ENCODE peak calls at places on chromosomes 7 and 10, in four cellular contexts. K is stimulated activated CD8-positive, alpha-beta memory T cell treated with anti-CD3 and anti-CD28 coated beads, Interleukin-2, amount 100 ng/mL, for 1 hour; X is nephron progenitor cell; B is right cardiac atrium. D is an unnamed sample.

GRCh38 chr10:130226012-130226411 is 89.8 kb downstream of the GLRX3 start:
- DNase-seq in K (no peak), X (no peak), B (no peak), D (no peak)

GRCh38 chr7:157017639-157018327 is 7.3 kb upstream of the MNX1 start:
- DNase-seq in K (no peak), X (no peak), B (no peak), D (no peak)

GRCh38 chr10:76086571-76087260 is 655.3 kb downstream of the LRMDA start:
- DNase-seq in K (no peak), X (peak; percentile 15), B (no peak), D (peak; percentile 91)

GRCh38 chr7:139916717-139917395 is 87.8 kb downstream of the TBXAS1 start:
- DNase-seq in K (no peak), X (no peak), B (no peak), D (no peak)

GRCh38 chr10:43576062-43576461 is 1.6 kb upstream of the ZNF239 start:
- DNase-seq in K (no peak), X (no peak), B (no peak), D (no peak)

GRCh38 chr7:85595639-85596268 is 408.9 kb upstream of the SEMA3D start:
- DNase-seq in K (no peak), X (no peak), B (no peak), D (no peak)

GRCh38 chr10:86757110-86757790 is 831 bp downstream of the BMPR1A start:
- DNase-seq in K (no peak), X (peak; percentile 45), B (peak; percentile 75), D (peak; percentile 47)

GRCh38 chr10:102718220-102718619 is 3.8 kb downstream of the SFXN2 start:
- DNase-seq in K (no peak), X (peak; percentile 37), B (no peak), D (no peak)

GRCh38 chr10:114623155-114623554 is 34.9 kb downstream of the ABLIM1 start:
- DNase-seq in K (no peak), X (no peak), B (no peak), D (no peak)

GRCh38 chr7:157276731-157277562 is 59.9 kb upstream of the DNAJB6 start:
- DNase-seq in K (no peak), X (no peak), B (peak; percentile 72), D (peak; percentile 48)

GRCh38 chr10:79239275-79239779 is 107.9 kb upstream of the PPIF start:
- DNase-seq in K (no peak), X (peak; percentile 37), B (peak; percentile 69), D (peak; percentile 85)

GRCh38 chr7:34057956-34058355 is 152.6 kb downstream of the BMPER start:
- DNase-seq in K (no peak), X (no peak), B (no peak), D (no peak)

GRCh38 chr7:12882710-12883109 is 195.3 kb downstream of the ARL4A start:
- DNase-seq in K (no peak), X (no peak), B (no peak), D (no peak)

GRCh38 chr7:80273327-80273726 is 138.7 kb downstream of the GNAI1 start:
- DNase-seq in K (no peak), X (no peak), B (no peak), D (peak; percentile 37)

GRCh38 chr10:63627881-63628296 is 106.7 kb downstream of the REEP3 start:
- DNase-seq in K (no peak), X (no peak), B (no peak), D (no peak)

GRCh38 chr7:142345817-142346216 is 88.0 kb upstream of the PRSS58 start:
- DNase-seq in K (no peak), X (no peak), B (no peak), D (no peak)

GRCh38 chr7:87628780-87629569 is 777 bp downstream of the RUNDC3B start:
- DNase-seq in K (no peak), X (peak; percentile 51), B (peak; percentile 54), D (peak; percentile 89)

GRCh38 chr10:22714524-22715289 is at the start of gene PIP4K2A:
- DNase-seq in K (peak; percentile 62), X (peak; percentile 79), B (peak; percentile 93), D (peak; percentile 79)

GRCh38 chr10:58856508-58857240 is 319.8 kb upstream of the PHYHIPL start:
- DNase-seq in K (no peak), X (no peak), B (peak; percentile 41), D (no peak)

GRCh38 chr10:61812920-61813319 is 88.6 kb upstream of the ARID5B start:
- DNase-seq in K (no peak), X (no peak), B (no peak), D (no peak)

GRCh38 chr10:44963772-44964633 is 4.4 kb downstream of the RASSF4 start:
- DNase-seq in K (no peak), X (peak; percentile 68), B (peak; percentile 95), D (no peak)

D was measured in adrenal gland.